ENCODE peak calls at places on chromosomes 4 and X, in six cellular contexts. One of them, this sample, is unnamed.

GRCh38 chr4:164700471-164700870 is 53.5 kb upstream of the SMIM31 start:
- DNase-seq in endothelial cell of umbilical vein: no peak
- DNase-seq in Panc1: no peak
- DNase-seq in H1: peak; percentile 44
- DNase-seq in HepG2: peak; percentile 28
- DNase-seq in transverse colon: no peak
- DNase-seq in this sample: peak; percentile 41

GRCh38 chr4:2932561-2932950 is 30.6 kb downstream of the NOP14 start:
- DNase-seq in transverse colon: no peak
- DNase-seq in H1: no peak
- DNase-seq in HepG2: no peak
- DNase-seq in Panc1: no peak
- DNase-seq in endothelial cell of umbilical vein: no peak
- DNase-seq in this sample: peak; percentile 47

GRCh38 chr4:180766903-180767302 is 1476.3 kb upstream of the TENM3 start:
- DNase-seq in HepG2: no peak
- DNase-seq in transverse colon: no peak
- DNase-seq in endothelial cell of umbilical vein: no peak
- DNase-seq in H1: no peak
- DNase-seq in Panc1: no peak
- DNase-seq in this sample: no peak

GRCh38 chr4:185778307-185778706 is 33.7 kb downstream of the SORBS2 start:
- DNase-seq in H1: no peak
- DNase-seq in endothelial cell of umbilical vein: no peak
- DNase-seq in Panc1: no peak
- DNase-seq in HepG2: no peak
- DNase-seq in transverse colon: no peak
- DNase-seq in this sample: no peak

GRCh38 chrX:108029928-108030711 is 14.7 kb upstream of the VSIG1 start:
- DNase-seq in Panc1: no peak
- DNase-seq in HepG2: no peak
- DNase-seq in transverse colon: no peak
- DNase-seq in endothelial cell of umbilical vein: no peak
- DNase-seq in H1: no peak
- DNase-seq in this sample: no peak

GRCh38 chrX:48589482-48590162 is 7.7 kb upstream of the WDR13 start:
- DNase-seq in endothelial cell of umbilical vein: no peak
- DNase-seq in H1: no peak
- DNase-seq in transverse colon: no peak
- DNase-seq in HepG2: no peak
- DNase-seq in Panc1: no peak
- DNase-seq in this sample: peak; percentile 26

GRCh38 chrX:119784747-119785446 is 6.5 kb downstream of the RPL39 start:
- DNase-seq in H1: peak; percentile 9
- DNase-seq in endothelial cell of umbilical vein: peak; percentile 23
- DNase-seq in Panc1: peak; percentile 38
- DNase-seq in transverse colon: peak; percentile 49
- DNase-seq in HepG2: no peak
- DNase-seq in this sample: no peak

GRCh38 chrX:130994671-130995070 is 63.5 kb upstream of the ARHGAP36 start:
- DNase-seq in transverse colon: no peak
- DNase-seq in HepG2: no peak
- DNase-seq in endothelial cell of umbilical vein: peak; percentile 5
- DNase-seq in H1: no peak
- DNase-seq in Panc1: no peak
- DNase-seq in this sample: no peak

GRCh38 chr4:148253748-148254147 is 188.5 kb downstream of the NR3C2 start:
- DNase-seq in H1: no peak
- DNase-seq in HepG2: no peak
- DNase-seq in transverse colon: no peak
- DNase-seq in endothelial cell of umbilical vein: no peak
- DNase-seq in Panc1: no peak
- DNase-seq in this sample: no peak

GRCh38 chr4:24988776-24989175 is 42.0 kb downstream of the LGI2 start:
- DNase-seq in Panc1: no peak
- DNase-seq in H1: peak; percentile 67
- DNase-seq in HepG2: peak; percentile 13
- DNase-seq in transverse colon: no peak
- DNase-seq in endothelial cell of umbilical vein: peak; percentile 61
- DNase-seq in this sample: no peak

GRCh38 chr4:6916587-6917444 is 7.2 kb downstream of the TBC1D14 start:
- DNase-seq in Panc1: peak; percentile 58
- DNase-seq in endothelial cell of umbilical vein: peak; percentile 20
- DNase-seq in H1: no peak
- DNase-seq in transverse colon: peak; percentile 80
- DNase-seq in HepG2: no peak
- DNase-seq in this sample: peak; percentile 73

GRCh38 chrX:119622356-119623232 is 16.4 kb upstream of the NKRF start:
- DNase-seq in endothelial cell of umbilical vein: peak; percentile 93
- DNase-seq in HepG2: no peak
- DNase-seq in Panc1: no peak
- DNase-seq in H1: no peak
- DNase-seq in transverse colon: peak; percentile 33
- DNase-seq in this sample: no peak

GRCh38 chr4:36283912-36284465 is 2.6 kb downstream of the DTHD1 start:
- DNase-seq in Panc1: no peak
- DNase-seq in endothelial cell of umbilical vein: no peak
- DNase-seq in H1: no peak
- DNase-seq in HepG2: no peak
- DNase-seq in transverse colon: no peak
- DNase-seq in this sample: no peak

GRCh38 chr4:14879643-14880042 is 122.6 kb upstream of the CPEB2 start:
- DNase-seq in H1: no peak
- DNase-seq in endothelial cell of umbilical vein: no peak
- DNase-seq in HepG2: no peak
- DNase-seq in transverse colon: no peak
- DNase-seq in Panc1: no peak
- DNase-seq in this sample: peak; percentile 79

GRCh38 chr4:4384837-4385236 is 2.1 kb upstream of the NSG1 start:
- DNase-seq in transverse colon: no peak
- DNase-seq in endothelial cell of umbilical vein: no peak
- DNase-seq in H1: peak; percentile 31
- DNase-seq in HepG2: peak; percentile 12
- DNase-seq in Panc1: no peak
- DNase-seq in this sample: no peak

GRCh38 chrX:46326161-46326560 is 219.1 kb downstream of the ZNF674 start:
- DNase-seq in transverse colon: no peak
- DNase-seq in Panc1: no peak
- DNase-seq in H1: no peak
- DNase-seq in endothelial cell of umbilical vein: peak; percentile 72
- DNase-seq in HepG2: no peak
- DNase-seq in this sample: no peak

GRCh38 chrX:2561461-2561860 is 60.7 kb upstream of the DHRSX start:
- DNase-seq in transverse colon: no peak
- DNase-seq in HepG2: no peak
- DNase-seq in endothelial cell of umbilical vein: no peak
- DNase-seq in H1: no peak
- DNase-seq in Panc1: no peak
- DNase-seq in this sample: no peak

GRCh38 chrX:47644557-47645091 is 5.7 kb downstream of the ELK1 start:
- DNase-seq in endothelial cell of umbilical vein: no peak
- DNase-seq in H1: no peak
- DNase-seq in HepG2: no peak
- DNase-seq in Panc1: no peak
- DNase-seq in transverse colon: no peak
- DNase-seq in this sample: no peak

GRCh38 chr4:156954598-156954997 is 17.0 kb downstream of the PDGFC start:
- DNase-seq in H1: no peak
- DNase-seq in HepG2: no peak
- DNase-seq in endothelial cell of umbilical vein: no peak
- DNase-seq in transverse colon: no peak
- DNase-seq in Panc1: no peak
- DNase-seq in this sample: no peak

GRCh38 chr4:13546855-13547562 is 2.7 kb upstream of the NKX3-2 start:
- DNase-seq in transverse colon: peak; percentile 44
- DNase-seq in Panc1: no peak
- DNase-seq in HepG2: no peak
- DNase-seq in H1: no peak
- DNase-seq in endothelial cell of umbilical vein: no peak
- DNase-seq in this sample: no peak

GRCh38 chrX:12890467-12890866 is 16.0 kb upstream of the TLR8 start:
- DNase-seq in endothelial cell of umbilical vein: no peak
- DNase-seq in Panc1: no peak
- DNase-seq in HepG2: no peak
- DNase-seq in H1: no peak
- DNase-seq in transverse colon: no peak
- DNase-seq in this sample: no peak

GRCh38 chr4:38151870-38152269 is 191.7 kb downstream of the PTTG2 start:
- DNase-seq in transverse colon: no peak
- DNase-seq in H1: no peak
- DNase-seq in Panc1: no peak
- DNase-seq in HepG2: no peak
- DNase-seq in endothelial cell of umbilical vein: no peak
- DNase-seq in this sample: no peak

GRCh38 chr4:152372444-152372843 is 163.4 kb downstream of the FBXW7 start:
- DNase-seq in HepG2: no peak
- DNase-seq in endothelial cell of umbilical vein: no peak
- DNase-seq in H1: no peak
- DNase-seq in Panc1: no peak
- DNase-seq in transverse colon: no peak
- DNase-seq in this sample: no peak
- H3K4me1 ChIP-seq in HepG2: no peaks in the 10 kb centered on the region
- H3K4me1 ChIP-seq in endothelial cell of umbilical vein: no peaks in the 10 kb centered on the region
- H3K4me1 ChIP-seq in H1: no peaks in the 10 kb centered on the region
- H3K4me1 ChIP-seq in Panc1: no peaks in the 10 kb centered on the region
- H3K4me1 ChIP-seq in transverse colon: no peaks in the 10 kb centered on the region
- H3K4me1 ChIP-seq in this sample: no peaks in the 10 kb centered on the region

DNA sequence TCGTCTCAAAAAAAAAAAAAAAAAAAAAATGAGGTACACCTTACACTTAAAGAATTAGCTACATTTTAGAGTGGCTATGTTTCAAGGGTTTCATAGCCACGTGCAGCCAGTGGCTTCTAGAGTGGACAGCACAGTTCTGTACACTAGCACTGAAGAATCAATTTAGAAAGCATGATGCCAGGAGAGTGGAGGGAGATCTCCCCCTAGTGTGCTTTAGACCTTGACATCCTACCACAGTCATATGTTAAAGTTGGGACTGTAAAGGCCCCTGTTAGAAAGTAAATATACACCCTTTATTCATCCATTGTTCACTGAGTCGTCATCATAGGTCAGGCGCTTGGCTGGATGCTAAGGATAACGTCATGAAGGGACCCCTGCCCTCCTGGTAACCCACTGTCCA is 179.4 kb downstream of the QDPR start:
- DNase-seq in HepG2: no peak
- DNase-seq in Panc1: no peak
- DNase-seq in H1: no peak
- DNase-seq in transverse colon: no peak
- DNase-seq in endothelial cell of umbilical vein: peak; percentile 9
- DNase-seq in this sample: no peak
- TF ChIP-seq CTCF in HepG2: no peak
- TF ChIP-seq CTCF in Panc1: no peak
- TF ChIP-seq CTCF in H1: peak; percentile 12
- TF ChIP-seq CTCF in transverse colon: no peak
- TF ChIP-seq CTCF in endothelial cell of umbilical vein: no peak
- TF ChIP-seq CTCF in this sample: no peak

GRCh38 chr4:138976526-138976925 is 39.1 kb upstream of the NOCT start:
- DNase-seq in endothelial cell of umbilical vein: no peak
- DNase-seq in H1: no peak
- DNase-seq in transverse colon: no peak
- DNase-seq in HepG2: no peak
- DNase-seq in Panc1: no peak
- DNase-seq in this sample: no peak

GRCh38 chr4:138978028-138978585 is 37.5 kb upstream of the NOCT start:
- DNase-seq in H1: no peak
- DNase-seq in transverse colon: no peak
- DNase-seq in Panc1: no peak
- DNase-seq in endothelial cell of umbilical vein: no peak
- DNase-seq in HepG2: no peak
- DNase-seq in this sample: no peak

GRCh38 chr4:138975225-138975624 is 40.4 kb upstream of the NOCT start:
- DNase-seq in endothelial cell of umbilical vein: no peak
- DNase-seq in Panc1: no peak
- DNase-seq in H1: no peak
- DNase-seq in transverse colon: no peak
- DNase-seq in HepG2: no peak
- DNase-seq in this sample: no peak

GRCh38 chr4:138977525-138977924 is 38.1 kb upstream of the NOCT start:
- DNase-seq in Panc1: no peak
- DNase-seq in endothelial cell of umbilical vein: peak; percentile 23
- DNase-seq in transverse colon: no peak
- DNase-seq in H1: no peak
- DNase-seq in HepG2: peak; percentile 64
- DNase-seq in this sample: no peak

GRCh38 chr4:138972956-138973819 is 42.4 kb upstream of the NOCT start:
- DNase-seq in transverse colon: no peak
- DNase-seq in Panc1: no peak
- DNase-seq in endothelial cell of umbilical vein: no peak
- DNase-seq in H1: no peak
- DNase-seq in HepG2: no peak
- DNase-seq in this sample: no peak
- TF ChIP-seq POLR2AphosphoS5 in transverse colon: no peak
- TF ChIP-seq POLR2AphosphoS5 in Panc1: no peak
- TF ChIP-seq POLR2AphosphoS5 in endothelial cell of umbilical vein: no peak
- TF ChIP-seq POLR2AphosphoS5 in H1: no peak
- TF ChIP-seq POLR2AphosphoS5 in HepG2: no peak
- TF ChIP-seq POLR2AphosphoS5 in this sample: no peak

GRCh38 chrX:21944136-21944615 is 3.7 kb downstream of the SMS start:
- DNase-seq in Panc1: no peak
- DNase-seq in H1: no peak
- DNase-seq in HepG2: no peak
- DNase-seq in endothelial cell of umbilical vein: no peak
- DNase-seq in transverse colon: no peak
- DNase-seq in this sample: no peak
- H3K4me1 ChIP-seq in Panc1: peaks cover 19% of the 10 kb centered on the region
- H3K4me1 ChIP-seq in H1: peaks cover 15% of the 10 kb centered on the region
- H3K4me1 ChIP-seq in HepG2: peaks cover 46% of the 10 kb centered on the region
- H3K4me1 ChIP-seq in endothelial cell of umbilical vein: peaks cover 62% of the 10 kb centered on the region
- H3K4me1 ChIP-seq in transverse colon: peaks cover 2% of the 10 kb centered on the region
- H3K4me1 ChIP-seq in this sample: no peaks in the 10 kb centered on the region

DNA sequence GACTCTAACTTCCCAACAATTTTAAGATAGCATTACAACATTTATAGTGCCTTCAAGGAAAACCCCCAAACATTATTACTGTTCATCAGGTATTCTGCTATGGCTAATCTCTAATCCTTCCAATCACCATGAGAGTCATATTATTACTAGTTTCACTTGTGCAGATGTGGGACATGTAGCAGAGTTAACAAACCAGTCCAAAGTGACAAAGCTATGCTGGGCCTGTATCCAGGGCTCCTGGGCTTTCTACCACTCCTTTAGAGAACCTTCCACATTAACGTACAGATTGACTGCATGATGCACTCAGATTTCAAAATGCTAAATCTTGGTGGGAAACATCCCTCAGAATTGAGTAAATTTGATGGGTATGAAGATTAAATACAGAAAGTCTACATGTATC is 16.4 kb downstream of the CASP3 start:
- DNase-seq in transverse colon: no peak
- DNase-seq in HepG2: no peak
- DNase-seq in Panc1: no peak
- DNase-seq in endothelial cell of umbilical vein: no peak
- DNase-seq in H1: no peak
- DNase-seq in this sample: no peak
- TF ChIP-seq CTCF in transverse colon: no peak
- TF ChIP-seq CTCF in HepG2: no peak
- TF ChIP-seq CTCF in Panc1: no peak
- TF ChIP-seq CTCF in endothelial cell of umbilical vein: no peak
- TF ChIP-seq CTCF in H1: no peak
- TF ChIP-seq CTCF in this sample: no peak

GRCh38 chr4:1309261-1310010 is 19.7 kb downstream of the MAEA start:
- DNase-seq in endothelial cell of umbilical vein: peak; percentile 82
- DNase-seq in transverse colon: peak; percentile 79
- DNase-seq in Panc1: no peak
- DNase-seq in H1: peak; percentile 88
- DNase-seq in HepG2: peak; percentile 91
- DNase-seq in this sample: peak; percentile 76
- TF ChIP-seq POLR2AphosphoS5 in endothelial cell of umbilical vein: no peak
- TF ChIP-seq POLR2AphosphoS5 in transverse colon: no peak
- TF ChIP-seq POLR2AphosphoS5 in Panc1: no peak
- TF ChIP-seq POLR2AphosphoS5 in H1: peak; percentile 13
- TF ChIP-seq POLR2AphosphoS5 in HepG2: peak; percentile 30
- TF ChIP-seq POLR2AphosphoS5 in this sample: no peak